ENCODE peak calls at places on chromosome 19, in nine cellular contexts. X is CD8-positive, alpha-beta memory T cell; V is mammary epithelial cell; B is AG04450; Y is BE2C; P is ovary; D is body of pancreas; L is CD4-positive, CD25-positive, alpha-beta regulatory T cell; O is spleen. R is an unnamed sample. For H3K9me3, the result is how much of the 10 kb centered on the place peaks cover.

GRCh38 chr19:18851673-18852325 is 20.0 kb downstream of the UPF1 start:
- DNase-seq in B (no peak), V (no peak), Y (no peak), L (no peak), P (no peak), O (peak), X (no peak), D (no peak), R (no peak)

GRCh38 chr19:33668968-33669367 is 47.2 kb downstream of the CHST8 start:
- DNase-seq in V (no peak), Y (no peak), O (peak), P (no peak), X (no peak), B (no peak), L (no peak), D (no peak), R (no peak)

GRCh38 chr19:16095071-16095571 is 16.6 kb upstream of the RAB8A start:
- DNase-seq in Y (no peak), P (peak), V (no peak), L (no peak), O (no peak), X (no peak), B (no peak), D (no peak), R (no peak)

GRCh38 chr19:17889609-17890214 is 18.0 kb downstream of the SLC5A5 start:
- DNase-seq in D (peak), Y (no peak), X (no peak), L (no peak), O (no peak), B (no peak), V (peak), P (no peak), R (no peak)

GRCh38 chr19:5445667-5446066 is 9.6 kb upstream of the ZNRF4 start:
- DNase-seq in X (no peak), B (no peak), L (no peak), O (no peak), P (no peak), D (no peak), Y (no peak), V (peak), R (no peak)

GRCh38 chr19:45782162-45782623 is at the start of gene DMPK:
- DNase-seq in V (peak), X (no peak), P (peak), O (no peak), Y (no peak), D (peak), B (no peak), L (no peak), R (no peak)

GRCh38 chr19:32599736-32600157 is 18.8 kb downstream of the PDCD5 start:
- DNase-seq in D (peak), O (no peak), X (peak), B (peak), Y (peak), V (peak), P (no peak), L (peak), R (peak)

GRCh38 chr19:15810335-15810734 is 5.1 kb downstream of the OR10H1 start:
- DNase-seq in V (peak), L (no peak), B (no peak), P (peak), O (no peak), D (peak), Y (no peak), X (no peak), R (no peak)

GRCh38 chr19:36687214-36688056 is at the start of gene ZNF567:
- DNase-seq in Y (peak), X (peak), B (peak), L (peak), D (peak), O (peak), V (peak), P (peak), R (peak)

GRCh38 chr19:46955114-46955812 is 64.4 kb upstream of the NPAS1 start:
- DNase-seq in L (peak), B (no peak), Y (no peak), X (peak), D (no peak), O (no peak), P (no peak), V (no peak), R (no peak)

GRCh38 chr19:46954502-46955004 is 65.1 kb upstream of the NPAS1 start:
- DNase-seq in P (no peak), B (no peak), O (no peak), Y (no peak), D (no peak), X (no peak), V (no peak), L (peak), R (no peak)

GRCh38 chr19:49915271-49915670 is 13.7 kb upstream of the ATF5 start:
- DNase-seq in P (no peak), Y (no peak), X (no peak), O (no peak), B (no peak), V (no peak), D (no peak), L (no peak), R (no peak)
- H3K9me3 ChIP-seq in P (under half), Y (under half), X (under half), O (under half), B (under half), V (under half), D (under half), L (under half), R (under half)

GRCh38 chr19:56403764-56404704 is at the start of gene ZNF583:
- DNase-seq in B (peak), L (peak), D (peak), P (peak), V (peak), O (peak), Y (peak), X (peak), R (peak)

GRCh38 chr19:56403261-56403660 is 871 bp upstream of the ZNF583 start:
- DNase-seq in V (no peak), Y (no peak), P (no peak), L (no peak), D (no peak), X (no peak), B (peak), O (no peak), R (no peak)

GRCh38 chr19:56400485-56400884 is 3.6 kb upstream of the ZNF583 start:
- DNase-seq in L (no peak), V (no peak), O (no peak), Y (no peak), X (no peak), P (no peak), D (no peak), B (no peak), R (no peak)

GRCh38 chr19:56405062-56405461 is 930 bp downstream of the ZNF583 start:
- DNase-seq in D (no peak), V (no peak), O (no peak), Y (no peak), B (no peak), L (no peak), P (no peak), X (no peak), R (no peak)

GRCh38 chr19:56404705-56405056 is 549 bp downstream of the ZNF583 start:
- DNase-seq in B (no peak), L (no peak), X (peak), D (no peak), O (no peak), V (no peak), Y (no peak), P (no peak), R (no peak)
- H3K9me3 ChIP-seq in B (under half), L (half or more), X (under half), D (under half), O (half or more), V (under half), Y (under half), P (under half), R (under half)

GRCh38 chr19:57395710-57396109 is 6.1 kb downstream of the ZNF548 start:
- DNase-seq in B (no peak), O (no peak), V (no peak), Y (no peak), P (no peak), D (no peak), L (no peak), X (no peak), R (no peak)
- H3K9me3 ChIP-seq in B (under half), O (half or more), V (under half), Y (under half), P (under half), D (under half), L (half or more), X (under half), R (under half)

DNA sequence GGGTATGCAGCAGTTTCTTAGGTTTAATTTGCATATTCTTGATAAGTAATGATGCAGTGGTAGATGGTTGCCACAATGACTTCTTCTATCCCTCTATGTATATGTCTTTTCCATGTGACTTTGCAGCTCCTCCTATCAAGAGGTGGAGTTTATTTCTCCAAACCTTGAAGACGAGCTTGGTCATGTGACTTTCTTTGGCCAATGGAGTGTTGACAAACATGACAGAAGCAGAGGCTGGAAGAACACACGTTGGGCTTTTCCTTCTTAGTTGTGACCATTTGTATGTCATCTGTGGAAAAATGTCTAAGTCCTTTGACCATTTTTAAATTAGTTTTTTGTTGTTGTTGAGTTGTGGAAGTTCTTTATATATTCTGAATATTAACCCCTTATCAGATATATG is 32.3 kb downstream of the ZNF333 start:
- DNase-seq in D (no peak), X (no peak), B (no peak), L (no peak), P (no peak), O (no peak), Y (no peak), V (no peak), R (no peak)
- H3K9me3 ChIP-seq in D (half or more), X (under half), B (under half), L (half or more), P (under half), O (half or more), Y (under half), V (under half), R (under half)

GRCh38 chr19:12527034-12527836 is 24.0 kb downstream of the ZNF564 start:
- DNase-seq in V (peak), B (no peak), O (no peak), X (no peak), Y (no peak), L (peak), P (no peak), D (no peak), R (no peak)
- H3K9me3 ChIP-seq in V (half or more), B (half or more), O (half or more), X (half or more), Y (under half), L (half or more), P (under half), D (half or more), R (half or more)

DNA sequence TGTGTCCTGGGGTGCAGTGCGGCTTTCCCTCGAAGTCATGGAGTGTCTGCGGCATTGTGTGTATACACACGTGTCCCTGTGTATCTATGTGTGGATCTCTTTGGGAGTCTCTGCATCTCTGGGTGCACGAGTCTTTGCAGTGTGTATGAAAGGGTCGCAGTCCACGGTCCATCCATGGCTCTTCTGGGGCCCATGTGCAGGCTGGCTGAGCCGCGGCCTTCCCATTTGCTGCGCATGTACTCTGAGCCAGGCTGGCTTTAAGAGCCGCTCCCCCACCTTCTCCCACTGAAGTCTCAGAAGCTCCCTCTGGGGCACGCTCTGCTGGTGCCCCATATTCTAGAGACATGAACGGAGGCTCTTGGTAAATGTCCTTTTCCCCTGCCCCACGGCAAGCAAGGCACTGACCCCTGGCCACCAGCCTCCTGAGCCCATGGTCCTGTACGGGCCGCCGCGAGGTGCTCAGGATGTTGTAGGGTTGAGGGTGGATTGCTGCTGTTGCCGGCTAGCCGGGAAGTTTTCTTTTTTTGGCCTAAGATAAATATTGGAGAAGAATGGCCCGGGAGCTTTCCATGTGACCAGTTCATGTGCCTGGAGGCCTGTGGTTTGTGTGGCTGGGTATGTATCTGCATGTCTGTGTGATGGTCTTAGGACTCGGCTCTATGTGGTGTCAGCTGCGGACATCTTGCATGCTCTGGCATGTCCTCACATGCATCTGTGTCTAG is 31.9 kb downstream of the PAK4 start:
- DNase-seq in B (no peak), X (no peak), D (no peak), P (no peak), Y (no peak), L (no peak), V (no peak), O (no peak), R (no peak)
- H3K9me3 ChIP-seq in B (under half), X (under half), D (under half), P (under half), Y (under half), L (under half), V (under half), O (under half), R (under half)

DNA sequence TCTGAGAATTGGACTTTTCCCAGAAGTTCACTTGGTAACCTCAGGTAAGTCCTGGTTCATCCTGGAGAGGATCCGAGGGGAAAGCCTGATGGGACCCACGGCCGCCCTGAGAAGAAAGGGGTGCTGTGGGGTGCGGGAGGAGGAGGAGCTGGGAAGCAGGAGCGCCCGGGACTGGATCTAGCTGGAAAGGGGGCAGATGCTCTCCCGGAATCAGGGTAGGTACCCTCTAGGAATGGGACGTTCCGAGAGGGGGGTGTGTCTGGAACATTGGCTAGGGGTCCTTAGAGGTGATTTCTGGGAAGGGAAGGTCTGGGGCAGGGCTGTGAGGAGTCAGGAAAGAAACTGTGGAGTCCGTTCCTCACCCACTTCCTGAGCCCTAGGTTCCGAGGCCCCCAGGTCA is 38.7 kb upstream of the ZNF492 start:
- DNase-seq in O (no peak), X (no peak), D (no peak), V (no peak), Y (no peak), L (no peak), P (no peak), B (no peak), R (no peak)
- H3K9me3 ChIP-seq in O (half or more), X (under half), D (under half), V (under half), Y (under half), L (under half), P (under half), B (under half), R (under half)

R was measured in T-helper 17 cell.